ENCODE peak calls at places on chromosome X, in eight cellular contexts. V is iPS-NIHi11; D is stimulated activated CD4-positive, alpha-beta T cell treated with anti-CD3 and anti-CD28 coated beads, Interleukin-15, amount 100 ng/mL, for 1 hour; Q is T-helper 2 cell; Z is stimulated activated CD8-positive, alpha-beta memory T cell treated with anti-CD3 and anti-CD28 coated beads, Interleukin-4, amount 100 ng/mL, for 1 hour; S is NCI-H2081; O is SW480; F is nucleus accumbens. E is an unnamed sample.

GRCh38 chrX:119573840-119574393 is 446 bp upstream of the UBE2A start:
- DNase-seq in V (peak), F (no peak), Q (no peak), S (peak), O (peak), D (no peak), Z (no peak), E (no peak)

GRCh38 chrX:148620023-148620422 is 119.6 kb downstream of the AFF2 start:
- DNase-seq in Q (no peak), D (no peak), S (no peak), F (no peak), V (no peak), Z (no peak), O (no peak), E (no peak)

GRCh38 chrX:147376601-147377387 is 534.9 kb upstream of the FMR1 start:
- DNase-seq in Z (no peak), D (no peak), V (peak), O (no peak), S (no peak), Q (no peak), F (no peak), E (no peak)

GRCh38 chrX:13761606-13762005 is 27.1 kb downstream of the OFD1 start:
- DNase-seq in Q (no peak), O (no peak), D (no peak), F (no peak), V (peak), Z (no peak), S (no peak), E (no peak)

GRCh38 chrX:39854772-39855747 is 242.7 kb downstream of the BCOR start:
- DNase-seq in F (no peak), Z (peak), D (peak), Q (peak), V (no peak), S (no peak), O (peak), E (no peak)

GRCh38 chrX:53458082-53458481 is 23.9 kb upstream of the HSD17B10 start:
- DNase-seq in V (no peak), Q (no peak), O (no peak), Z (no peak), D (no peak), S (no peak), F (no peak), E (no peak)

GRCh38 chrX:48826876-48827653 is 752 bp downstream of the ERAS start:
- DNase-seq in O (no peak), S (no peak), D (no peak), Z (no peak), Q (no peak), V (peak), F (no peak), E (no peak)

GRCh38 chrX:108225456-108225730 is 133.8 kb downstream of the ATG4A start:
- DNase-seq in V (no peak), D (no peak), Q (no peak), Z (no peak), F (no peak), S (no peak), O (no peak), E (no peak)

GRCh38 chrX:97882306-97882705 is 998.6 kb downstream of the RPA4 start:
- DNase-seq in D (no peak), Z (no peak), F (no peak), S (no peak), Q (no peak), V (no peak), O (no peak), E (no peak)

GRCh38 chrX:116499780-116500179 is 37.0 kb upstream of the CT83 start:
- DNase-seq in O (no peak), D (no peak), V (no peak), Z (no peak), F (no peak), S (no peak), Q (no peak), E (no peak)

GRCh38 chrX:11210397-11210796 is 82.8 kb upstream of the AMELX start:
- DNase-seq in D (no peak), O (no peak), V (no peak), F (no peak), S (no peak), Z (no peak), Q (no peak), E (no peak)

GRCh38 chrX:63751481-63751880 is 33.5 kb downstream of the ARHGEF9 start:
- DNase-seq in D (no peak), Z (no peak), Q (no peak), F (no peak), S (peak), O (no peak), V (no peak), E (no peak)

GRCh38 chrX:136250191-136251041 is 784 bp downstream of the MAP7D3 start:
- DNase-seq in O (peak), Q (peak), Z (no peak), D (peak), S (no peak), F (no peak), V (peak), E (no peak)

GRCh38 chrX:132369650-132370049 is 119.2 kb downstream of the MBNL3 start:
- DNase-seq in O (no peak), Q (no peak), Z (no peak), V (no peak), D (no peak), S (no peak), F (no peak), E (no peak)

GRCh38 chrX:45888518-45888917 is 656.7 kb downstream of the ZNF674 start:
- DNase-seq in D (no peak), Q (no peak), F (no peak), V (no peak), S (no peak), Z (no peak), O (no peak), E (no peak)

GRCh38 chrX:11528623-11529022 is 137.1 kb downstream of the ARHGAP6 start:
- DNase-seq in O (no peak), D (no peak), V (no peak), Z (no peak), S (no peak), F (no peak), Q (no peak), E (no peak)

GRCh38 chrX:55486736-55487135 is 2.9 kb downstream of the USP51 start:
- DNase-seq in O (no peak), Q (no peak), S (no peak), Z (no peak), D (no peak), F (peak), V (no peak), E (no peak)

GRCh38 chrX:141439651-141440050 is 144.9 kb downstream of the SPANXA1 start:
- DNase-seq in D (no peak), F (no peak), O (no peak), V (no peak), S (no peak), Q (no peak), Z (no peak), E (no peak)

GRCh38 chrX:150486011-150486410 is 82.4 kb upstream of the MTM1 start:
- DNase-seq in S (no peak), F (no peak), V (peak), O (peak), Z (no peak), D (peak), Q (no peak), E (peak)

GRCh38 chrX:46865281-46865680 is 28.4 kb downstream of the RP2 start:
- DNase-seq in V (no peak), Q (no peak), S (no peak), O (no peak), Z (no peak), F (no peak), D (no peak), E (no peak)

GRCh38 chrX:45077748-45078424 is 122.8 kb downstream of the DIPK2B start:
- DNase-seq in Q (no peak), D (no peak), F (no peak), Z (no peak), V (no peak), S (no peak), O (no peak), E (no peak)

GRCh38 chrX:45524296-45524695 is 323.6 kb upstream of the DIPK2B start:
- DNase-seq in V (no peak), S (peak), F (no peak), O (no peak), Z (no peak), D (no peak), Q (no peak), E (no peak)

GRCh38 chrX:154317391-154318000 is 21.9 kb downstream of the TKTL1 start:
- DNase-seq in S (no peak), F (no peak), Z (no peak), D (no peak), O (peak), V (peak), Q (no peak), E (peak)

GRCh38 chrX:38649227-38649626 is 87.9 kb downstream of the TSPAN7 start:
- DNase-seq in F (no peak), S (no peak), V (no peak), D (no peak), Q (no peak), O (no peak), Z (no peak), E (no peak)

GRCh38 chrX:140664939-140665338 is 44.6 kb upstream of the LINC00632 start:
- DNase-seq in F (no peak), S (no peak), D (no peak), O (peak), V (no peak), Q (no peak), Z (no peak), E (no peak)

GRCh38 chrX:75887833-75888232 is 102.8 kb upstream of the MAGEE2 start:
- DNase-seq in V (no peak), F (no peak), S (no peak), Z (no peak), Q (no peak), D (no peak), O (no peak), E (no peak)

GRCh38 chrX:9911479-9911878 is 55.7 kb upstream of the CLDN34 start:
- DNase-seq in V (no peak), Z (no peak), Q (no peak), O (no peak), F (no peak), D (no peak), S (no peak), E (no peak)

GRCh38 chrX:9342581-9343051 is 122.2 kb upstream of the TBL1X start:
- DNase-seq in V (peak), S (peak), Q (no peak), Z (no peak), F (peak), O (peak), D (peak), E (peak)

GRCh38 chrX:87571965-87572364 is 54.4 kb downstream of the KLHL4 start:
- DNase-seq in V (no peak), O (no peak), Q (no peak), S (no peak), D (no peak), Z (no peak), F (no peak), E (no peak)

GRCh38 chrX:22634081-22634480 is 361.4 kb downstream of the CBLL2 start:
- DNase-seq in V (no peak), Z (no peak), O (no peak), Q (no peak), D (no peak), F (no peak), S (no peak), E (no peak)

GRCh38 chrX:39519213-39519544 is 578.6 kb downstream of the BCOR start:
- DNase-seq in S (peak), D (no peak), Q (no peak), V (no peak), Z (no peak), O (no peak), F (no peak), E (no peak)

GRCh38 chrX:1185556-1185955 is 26.9 kb downstream of the CRLF2 start:
- DNase-seq in Q (no peak), D (no peak), Z (no peak), V (no peak), S (no peak), O (no peak), F (no peak), E (no peak)

GRCh38 chrX:56798866-56799864 is 70.1 kb downstream of the NBDY start:
- DNase-seq in V (no peak), O (no peak), F (peak), Z (no peak), S (peak), Q (no peak), D (no peak), E (no peak)

GRCh38 chrX:119516157-119516702 is 48.0 kb downstream of the SLC25A5 start:
- DNase-seq in V (peak), O (peak), F (peak), D (no peak), S (peak), Z (peak), Q (no peak), E (no peak)

GRCh38 chrX:78754917-78755316 is 7.4 kb downstream of the LPAR4 start:
- DNase-seq in D (no peak), Q (no peak), S (no peak), Z (no peak), V (no peak), O (no peak), F (no peak), E (no peak)

E was measured in posterior cingulate gyrus.